ENCODE peak calls at places on chromosome 18, in four cellular contexts. One of them, this sample, is unnamed.

GRCh38 chr18:22710628-22711380 is 222.3 kb upstream of the RBBP8 start:
- DNase-seq in SJSA1: peak
- DNase-seq in kidney tubule cell: peak
- DNase-seq in stimulated activated CD8-positive, alpha-beta memory T cell treated with anti-CD3 and anti-CD28 coated beads, Interleukin-15, amount 100 ng/mL, for 4 hours: no peak
- DNase-seq in this sample: no peak

GRCh38 chr18:28804512-28805214 is 627.7 kb upstream of the CDH2 start:
- DNase-seq in SJSA1: no peak
- DNase-seq in kidney tubule cell: no peak
- DNase-seq in stimulated activated CD8-positive, alpha-beta memory T cell treated with anti-CD3 and anti-CD28 coated beads, Interleukin-15, amount 100 ng/mL, for 4 hours: no peak
- DNase-seq in this sample: no peak

GRCh38 chr18:11308499-11308898 is 159.1 kb upstream of the PIEZO2 start:
- DNase-seq in SJSA1: peak
- DNase-seq in kidney tubule cell: no peak
- DNase-seq in stimulated activated CD8-positive, alpha-beta memory T cell treated with anti-CD3 and anti-CD28 coated beads, Interleukin-15, amount 100 ng/mL, for 4 hours: no peak
- DNase-seq in this sample: no peak

GRCh38 chr18:48441405-48441881 is 32.3 kb upstream of the ZBTB7C start:
- DNase-seq in SJSA1: no peak
- DNase-seq in kidney tubule cell: no peak
- DNase-seq in stimulated activated CD8-positive, alpha-beta memory T cell treated with anti-CD3 and anti-CD28 coated beads, Interleukin-15, amount 100 ng/mL, for 4 hours: no peak
- DNase-seq in this sample: no peak

GRCh38 chr18:22503803-22504202 is 86.1 kb upstream of the CTAGE1 start:
- DNase-seq in SJSA1: peak
- DNase-seq in kidney tubule cell: no peak
- DNase-seq in stimulated activated CD8-positive, alpha-beta memory T cell treated with anti-CD3 and anti-CD28 coated beads, Interleukin-15, amount 100 ng/mL, for 4 hours: no peak
- DNase-seq in this sample: peak

GRCh38 chr18:12001400-12001799 is 20.1 kb downstream of the IMPA2 start:
- DNase-seq in SJSA1: no peak
- DNase-seq in kidney tubule cell: no peak
- DNase-seq in stimulated activated CD8-positive, alpha-beta memory T cell treated with anti-CD3 and anti-CD28 coated beads, Interleukin-15, amount 100 ng/mL, for 4 hours: no peak
- DNase-seq in this sample: no peak

GRCh38 chr18:36623681-36624080 is 205.1 kb downstream of the TPGS2 start:
- DNase-seq in SJSA1: no peak
- DNase-seq in kidney tubule cell: no peak
- DNase-seq in stimulated activated CD8-positive, alpha-beta memory T cell treated with anti-CD3 and anti-CD28 coated beads, Interleukin-15, amount 100 ng/mL, for 4 hours: no peak
- DNase-seq in this sample: peak

GRCh38 chr18:72762505-72763122 is 105.2 kb downstream of the NETO1 start:
- DNase-seq in SJSA1: peak
- DNase-seq in kidney tubule cell: peak
- DNase-seq in stimulated activated CD8-positive, alpha-beta memory T cell treated with anti-CD3 and anti-CD28 coated beads, Interleukin-15, amount 100 ng/mL, for 4 hours: no peak
- DNase-seq in this sample: peak

GRCh38 chr18:9321017-9321452 is 13.5 kb upstream of the TWSG1 start:
- DNase-seq in SJSA1: peak
- DNase-seq in kidney tubule cell: peak
- DNase-seq in stimulated activated CD8-positive, alpha-beta memory T cell treated with anti-CD3 and anti-CD28 coated beads, Interleukin-15, amount 100 ng/mL, for 4 hours: no peak
- DNase-seq in this sample: peak

GRCh38 chr18:23238152-23238531 is 102.9 kb downstream of the CABLES1 start:
- DNase-seq in SJSA1: peak
- DNase-seq in kidney tubule cell: peak
- DNase-seq in stimulated activated CD8-positive, alpha-beta memory T cell treated with anti-CD3 and anti-CD28 coated beads, Interleukin-15, amount 100 ng/mL, for 4 hours: no peak
- DNase-seq in this sample: peak

GRCh38 chr18:49664086-49664890 is 102.4 kb downstream of the LIPG start:
- DNase-seq in SJSA1: no peak
- DNase-seq in kidney tubule cell: no peak
- DNase-seq in stimulated activated CD8-positive, alpha-beta memory T cell treated with anti-CD3 and anti-CD28 coated beads, Interleukin-15, amount 100 ng/mL, for 4 hours: no peak
- DNase-seq in this sample: no peak

GRCh38 chr18:12282436-12283039 is 25.5 kb upstream of the TUBB6 start:
- DNase-seq in SJSA1: peak
- DNase-seq in kidney tubule cell: peak
- DNase-seq in stimulated activated CD8-positive, alpha-beta memory T cell treated with anti-CD3 and anti-CD28 coated beads, Interleukin-15, amount 100 ng/mL, for 4 hours: no peak
- DNase-seq in this sample: peak

GRCh38 chr18:32358075-32358474 is 112.6 kb downstream of the GAREM1 start:
- DNase-seq in SJSA1: no peak
- DNase-seq in kidney tubule cell: no peak
- DNase-seq in stimulated activated CD8-positive, alpha-beta memory T cell treated with anti-CD3 and anti-CD28 coated beads, Interleukin-15, amount 100 ng/mL, for 4 hours: no peak
- DNase-seq in this sample: no peak

GRCh38 chr18:35856178-35856577 is 116.3 kb upstream of the RMP24 start:
- DNase-seq in SJSA1: no peak
- DNase-seq in kidney tubule cell: no peak
- DNase-seq in stimulated activated CD8-positive, alpha-beta memory T cell treated with anti-CD3 and anti-CD28 coated beads, Interleukin-15, amount 100 ng/mL, for 4 hours: no peak
- DNase-seq in this sample: no peak

GRCh38 chr18:57915241-57915640 is 112.1 kb upstream of the ATP8B1 start:
- DNase-seq in SJSA1: peak
- DNase-seq in kidney tubule cell: no peak
- DNase-seq in stimulated activated CD8-positive, alpha-beta memory T cell treated with anti-CD3 and anti-CD28 coated beads, Interleukin-15, amount 100 ng/mL, for 4 hours: no peak
- DNase-seq in this sample: peak

GRCh38 chr18:77110400-77110799 is 22.2 kb downstream of the MBP start:
- DNase-seq in SJSA1: no peak
- DNase-seq in kidney tubule cell: no peak
- DNase-seq in stimulated activated CD8-positive, alpha-beta memory T cell treated with anti-CD3 and anti-CD28 coated beads, Interleukin-15, amount 100 ng/mL, for 4 hours: no peak
- DNase-seq in this sample: no peak

GRCh38 chr18:5628512-5629255 is 84.9 kb upstream of the EPB41L3 start:
- DNase-seq in SJSA1: peak
- DNase-seq in kidney tubule cell: peak
- DNase-seq in stimulated activated CD8-positive, alpha-beta memory T cell treated with anti-CD3 and anti-CD28 coated beads, Interleukin-15, amount 100 ng/mL, for 4 hours: no peak
- DNase-seq in this sample: no peak

GRCh38 chr18:36856815-36857214 is 27.9 kb downstream of the KIAA1328 start:
- DNase-seq in SJSA1: no peak
- DNase-seq in kidney tubule cell: peak
- DNase-seq in stimulated activated CD8-positive, alpha-beta memory T cell treated with anti-CD3 and anti-CD28 coated beads, Interleukin-15, amount 100 ng/mL, for 4 hours: no peak
- DNase-seq in this sample: no peak

GRCh38 chr18:22179631-22180030 is 10.2 kb downstream of the GATA6 start:
- DNase-seq in SJSA1: no peak
- DNase-seq in kidney tubule cell: no peak
- DNase-seq in stimulated activated CD8-positive, alpha-beta memory T cell treated with anti-CD3 and anti-CD28 coated beads, Interleukin-15, amount 100 ng/mL, for 4 hours: no peak
- DNase-seq in this sample: no peak

GRCh38 chr18:12026562-12026961 is 45.3 kb downstream of the IMPA2 start:
- DNase-seq in SJSA1: no peak
- DNase-seq in kidney tubule cell: no peak
- DNase-seq in stimulated activated CD8-positive, alpha-beta memory T cell treated with anti-CD3 and anti-CD28 coated beads, Interleukin-15, amount 100 ng/mL, for 4 hours: no peak
- DNase-seq in this sample: no peak

GRCh38 chr18:23314672-23315071 is 138.4 kb upstream of the RIOK3 start:
- DNase-seq in SJSA1: no peak
- DNase-seq in kidney tubule cell: no peak
- DNase-seq in stimulated activated CD8-positive, alpha-beta memory T cell treated with anti-CD3 and anti-CD28 coated beads, Interleukin-15, amount 100 ng/mL, for 4 hours: no peak
- DNase-seq in this sample: no peak

GRCh38 chr18:61398961-61399632 is 65.9 kb downstream of the CDH20 start:
- DNase-seq in SJSA1: no peak
- DNase-seq in kidney tubule cell: no peak
- DNase-seq in stimulated activated CD8-positive, alpha-beta memory T cell treated with anti-CD3 and anti-CD28 coated beads, Interleukin-15, amount 100 ng/mL, for 4 hours: no peak
- DNase-seq in this sample: peak

GRCh38 chr18:48319796-48320638 is 89.2 kb downstream of the ZBTB7C start:
- DNase-seq in SJSA1: peak
- DNase-seq in kidney tubule cell: peak
- DNase-seq in stimulated activated CD8-positive, alpha-beta memory T cell treated with anti-CD3 and anti-CD28 coated beads, Interleukin-15, amount 100 ng/mL, for 4 hours: no peak
- DNase-seq in this sample: peak

GRCh38 chr18:57644540-57644939 is 22.9 kb upstream of the NARS1 start:
- DNase-seq in SJSA1: no peak
- DNase-seq in kidney tubule cell: no peak
- DNase-seq in stimulated activated CD8-positive, alpha-beta memory T cell treated with anti-CD3 and anti-CD28 coated beads, Interleukin-15, amount 100 ng/mL, for 4 hours: no peak
- DNase-seq in this sample: no peak

GRCh38 chr18:31977270-31977872 is 34.4 kb upstream of the TRAPPC8 start:
- DNase-seq in SJSA1: peak
- DNase-seq in kidney tubule cell: peak
- DNase-seq in stimulated activated CD8-positive, alpha-beta memory T cell treated with anti-CD3 and anti-CD28 coated beads, Interleukin-15, amount 100 ng/mL, for 4 hours: no peak
- DNase-seq in this sample: peak

GRCh38 chr18:66344227-66344626 is 259.7 kb downstream of the CDH19 start:
- DNase-seq in SJSA1: no peak
- DNase-seq in kidney tubule cell: no peak
- DNase-seq in stimulated activated CD8-positive, alpha-beta memory T cell treated with anti-CD3 and anti-CD28 coated beads, Interleukin-15, amount 100 ng/mL, for 4 hours: no peak
- DNase-seq in this sample: no peak

GRCh38 chr18:48920408-48921038 is 30.2 kb downstream of the SMAD7 start:
- DNase-seq in SJSA1: no peak
- DNase-seq in kidney tubule cell: peak
- DNase-seq in stimulated activated CD8-positive, alpha-beta memory T cell treated with anti-CD3 and anti-CD28 coated beads, Interleukin-15, amount 100 ng/mL, for 4 hours: no peak
- DNase-seq in this sample: no peak

This sample was measured in HCEC 1CT.